ENCODE peak calls at places on chromosomes 5 and 9, in eight cellular contexts. One of them, this sample, is unnamed.

GRCh38 chr5:14142202-14142855 is 813 bp upstream of the TRIO start:
- DNase-seq in A549: no peak
- DNase-seq in HCT116: no peak
- DNase-seq in mesothelial cell of epicardium: no peak
- DNase-seq in neural crest cell: peak; percentile 13
- DNase-seq in lower lobe of right lung: no peak
- DNase-seq in GM13976: no peak
- DNase-seq in GM13977: no peak
- DNase-seq in this sample: no peak

GRCh38 chr5:10875201-10875768 is 114.3 kb upstream of the DAP start:
- DNase-seq in A549: no peak
- DNase-seq in HCT116: peak; percentile 33
- DNase-seq in mesothelial cell of epicardium: no peak
- DNase-seq in neural crest cell: no peak
- DNase-seq in lower lobe of right lung: no peak
- DNase-seq in GM13976: no peak
- DNase-seq in GM13977: no peak
- DNase-seq in this sample: no peak

GRCh38 chr5:34686762-34687268 is 30.7 kb downstream of the RAI14 start:
- DNase-seq in A549: peak; percentile 71
- DNase-seq in HCT116: peak; percentile 94
- DNase-seq in mesothelial cell of epicardium: peak; percentile 24
- DNase-seq in neural crest cell: no peak
- DNase-seq in lower lobe of right lung: peak; percentile 76
- DNase-seq in GM13976: no peak
- DNase-seq in GM13977: no peak
- DNase-seq in this sample: no peak

GRCh38 chr9:95785209-95785608 is 90.3 kb upstream of the ERCC6L2 start:
- DNase-seq in A549: no peak
- DNase-seq in HCT116: no peak
- DNase-seq in mesothelial cell of epicardium: no peak
- DNase-seq in neural crest cell: no peak
- DNase-seq in lower lobe of right lung: no peak
- DNase-seq in GM13976: no peak
- DNase-seq in GM13977: no peak
- DNase-seq in this sample: no peak

GRCh38 chr5:133246053-133246370 is 194.2 kb downstream of the HSPA4 start:
- DNase-seq in A549: no peak
- DNase-seq in HCT116: no peak
- DNase-seq in mesothelial cell of epicardium: no peak
- DNase-seq in neural crest cell: no peak
- DNase-seq in lower lobe of right lung: peak; percentile 25
- DNase-seq in GM13976: no peak
- DNase-seq in GM13977: no peak
- DNase-seq in this sample: no peak

GRCh38 chr5:2852446-2852845 is 101.0 kb upstream of the IRX2 start:
- DNase-seq in A549: no peak
- DNase-seq in HCT116: no peak
- DNase-seq in mesothelial cell of epicardium: no peak
- DNase-seq in neural crest cell: no peak
- DNase-seq in lower lobe of right lung: no peak
- DNase-seq in GM13976: no peak
- DNase-seq in GM13977: no peak
- DNase-seq in this sample: no peak

GRCh38 chr9:7033611-7034010 is 275.8 kb downstream of the KDM4C start:
- DNase-seq in A549: no peak
- DNase-seq in HCT116: no peak
- DNase-seq in mesothelial cell of epicardium: no peak
- DNase-seq in neural crest cell: no peak
- DNase-seq in lower lobe of right lung: no peak
- DNase-seq in GM13976: no peak
- DNase-seq in GM13977: no peak
- DNase-seq in this sample: no peak

GRCh38 chr5:157994271-157994691 is 135.3 kb upstream of the CLINT1 start:
- DNase-seq in A549: no peak
- DNase-seq in HCT116: no peak
- DNase-seq in mesothelial cell of epicardium: no peak
- DNase-seq in neural crest cell: no peak
- DNase-seq in lower lobe of right lung: no peak
- DNase-seq in GM13976: no peak
- DNase-seq in GM13977: no peak
- DNase-seq in this sample: no peak

GRCh38 chr9:109113239-109113638 is 6.5 kb downstream of the TMEM245 start:
- DNase-seq in A549: no peak
- DNase-seq in HCT116: no peak
- DNase-seq in mesothelial cell of epicardium: no peak
- DNase-seq in neural crest cell: no peak
- DNase-seq in lower lobe of right lung: no peak
- DNase-seq in GM13976: no peak
- DNase-seq in GM13977: no peak
- DNase-seq in this sample: no peak

GRCh38 chr5:37951946-37952721 is 112.3 kb upstream of the GDNF start:
- DNase-seq in A549: no peak
- DNase-seq in HCT116: no peak
- DNase-seq in mesothelial cell of epicardium: no peak
- DNase-seq in neural crest cell: no peak
- DNase-seq in lower lobe of right lung: no peak
- DNase-seq in GM13976: no peak
- DNase-seq in GM13977: no peak
- DNase-seq in this sample: no peak

GRCh38 chr5:116939641-116940040 is 365.0 kb upstream of the SEMA6A start:
- DNase-seq in A549: no peak
- DNase-seq in HCT116: no peak
- DNase-seq in mesothelial cell of epicardium: no peak
- DNase-seq in neural crest cell: no peak
- DNase-seq in lower lobe of right lung: no peak
- DNase-seq in GM13976: no peak
- DNase-seq in GM13977: no peak
- DNase-seq in this sample: no peak

GRCh38 chr5:124841829-124842712 is 95.6 kb upstream of the ZNF608 start:
- DNase-seq in A549: no peak
- DNase-seq in HCT116: no peak
- DNase-seq in mesothelial cell of epicardium: no peak
- DNase-seq in neural crest cell: no peak
- DNase-seq in lower lobe of right lung: no peak
- DNase-seq in GM13976: no peak
- DNase-seq in GM13977: no peak
- DNase-seq in this sample: no peak

DNA sequence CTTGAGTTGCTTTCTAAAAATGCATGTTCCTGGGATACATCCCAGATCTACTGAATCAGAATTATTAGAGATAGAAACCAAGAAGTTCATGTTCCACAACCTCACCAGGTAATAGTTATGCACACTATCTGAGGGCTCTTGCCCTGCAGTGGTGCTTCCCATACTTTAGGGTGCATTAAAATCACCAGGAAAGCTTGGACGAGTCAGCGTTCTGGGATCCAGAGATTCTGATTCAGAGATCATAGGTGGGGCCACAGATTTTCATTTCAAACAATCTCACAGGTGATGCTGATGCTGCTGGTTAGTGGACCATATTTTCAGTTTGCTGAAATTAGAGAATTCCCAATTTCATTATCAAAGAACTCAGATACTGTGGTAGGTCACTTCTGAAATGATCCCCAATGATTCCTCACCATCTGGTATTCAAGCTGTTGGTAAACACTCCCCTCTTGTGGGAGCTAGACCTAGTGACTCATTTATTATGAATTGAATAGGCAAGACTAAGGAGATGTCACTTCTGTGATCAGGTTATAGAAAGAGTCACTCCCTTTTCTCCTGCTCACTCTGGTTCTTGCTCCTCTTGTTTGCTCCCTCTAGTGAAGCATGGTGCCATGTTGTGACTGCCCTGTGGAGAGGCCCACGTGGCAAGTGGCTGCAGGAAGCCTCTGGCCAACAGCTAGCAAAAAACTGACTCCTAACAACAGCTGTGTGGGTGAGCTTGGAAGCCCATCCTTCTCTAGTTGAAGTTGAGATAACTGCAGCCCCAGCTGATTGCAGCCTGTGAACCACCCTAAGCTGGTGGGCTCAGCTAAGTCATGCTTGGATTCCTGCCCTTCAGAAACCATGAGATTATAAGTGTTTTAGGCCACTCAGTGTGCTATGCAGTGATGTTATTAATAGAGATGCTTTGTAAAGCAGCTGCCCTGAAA is 59.8 kb downstream of the SH3TC2 start:
- DNase-seq in A549: no peak
- DNase-seq in HCT116: no peak
- DNase-seq in mesothelial cell of epicardium: no peak
- DNase-seq in neural crest cell: no peak
- DNase-seq in lower lobe of right lung: no peak
- DNase-seq in GM13976: no peak
- DNase-seq in GM13977: no peak
- DNase-seq in this sample: no peak
- TF ChIP-seq CTCF in A549: peak; percentile 14
- TF ChIP-seq CTCF in HCT116: peak; percentile 18
- TF ChIP-seq CTCF in mesothelial cell of epicardium: no peak
- TF ChIP-seq CTCF in neural crest cell: no peak
- TF ChIP-seq CTCF in lower lobe of right lung: no peak
- TF ChIP-seq CTCF in GM13976: no peak
- TF ChIP-seq CTCF in GM13977: no peak
- TF ChIP-seq CTCF in this sample: no peak

DNA sequence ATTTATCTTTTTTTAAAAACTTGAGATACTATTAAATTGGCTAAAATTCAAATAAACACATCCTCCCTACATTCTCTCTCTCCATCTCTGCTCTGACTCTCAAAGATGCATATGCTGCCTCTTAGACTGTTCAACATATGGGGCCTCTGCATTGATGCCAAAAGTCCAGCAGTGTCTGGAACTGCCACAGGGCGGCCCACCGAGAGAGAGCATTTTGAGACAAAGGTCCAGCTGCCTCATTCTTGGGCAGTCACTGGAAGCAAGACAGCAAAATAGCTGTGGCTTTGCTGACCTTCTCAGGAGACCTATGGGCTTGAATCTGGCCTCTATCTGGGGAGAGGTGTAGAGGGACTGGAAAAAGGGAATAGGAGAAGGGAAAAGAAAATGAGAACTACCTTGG is 12.9 kb upstream of the TSSK1B start:
- DNase-seq in A549: peak; percentile 19
- DNase-seq in HCT116: no peak
- DNase-seq in mesothelial cell of epicardium: no peak
- DNase-seq in neural crest cell: peak; percentile 41
- DNase-seq in lower lobe of right lung: no peak
- DNase-seq in GM13976: no peak
- DNase-seq in GM13977: no peak
- DNase-seq in this sample: no peak
- TF ChIP-seq CTCF in A549: no peak
- TF ChIP-seq CTCF in HCT116: no peak
- TF ChIP-seq CTCF in mesothelial cell of epicardium: no peak
- TF ChIP-seq CTCF in neural crest cell: no peak
- TF ChIP-seq CTCF in lower lobe of right lung: no peak
- TF ChIP-seq CTCF in GM13976: no peak
- TF ChIP-seq CTCF in GM13977: no peak
- TF ChIP-seq CTCF in this sample: no peak

DNA sequence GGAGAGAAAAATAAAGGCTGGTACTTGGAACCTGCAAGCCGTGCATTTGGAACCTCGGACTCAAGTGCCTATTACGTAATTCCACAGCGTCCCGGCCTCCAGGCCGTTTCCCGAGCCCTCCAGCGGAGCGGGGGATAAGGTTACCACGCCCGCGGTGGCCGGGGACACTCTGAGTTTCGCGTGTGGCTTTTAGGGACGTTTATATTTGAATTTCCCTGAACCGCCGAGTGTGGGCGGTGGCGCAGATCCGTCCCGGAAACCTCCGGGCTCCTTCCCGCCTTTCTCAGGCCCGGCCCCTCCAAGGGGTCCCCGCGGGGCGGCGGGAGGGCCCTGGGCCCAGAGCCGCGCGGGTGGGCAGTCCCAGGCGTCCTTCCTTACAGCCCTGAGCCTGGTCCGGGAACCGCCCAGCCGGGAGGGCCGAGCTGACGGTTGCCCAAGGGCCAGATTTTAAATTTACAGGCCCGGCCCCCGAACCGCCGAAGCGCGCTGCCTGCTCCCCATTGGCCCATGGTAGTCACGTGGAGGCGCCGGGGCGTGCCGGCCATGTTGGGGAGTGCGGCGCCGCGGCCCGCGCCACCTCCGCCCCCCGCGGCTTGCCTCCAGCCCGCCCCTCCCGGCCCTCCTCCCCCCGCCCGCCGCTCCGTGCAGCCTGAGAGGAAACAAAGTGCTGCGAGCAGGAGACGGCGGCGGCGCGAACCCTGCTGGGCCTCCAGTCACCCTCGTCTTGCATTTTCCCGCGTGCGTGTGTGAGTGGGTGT is at the start of gene LMNB1:
- DNase-seq in A549: peak; percentile 81
- DNase-seq in HCT116: peak; percentile 93
- DNase-seq in mesothelial cell of epicardium: peak; percentile 87
- DNase-seq in neural crest cell: peak; percentile 93
- DNase-seq in lower lobe of right lung: peak; percentile 96
- DNase-seq in GM13976: peak; percentile 93
- DNase-seq in GM13977: peak; percentile 93
- DNase-seq in this sample: peak; percentile 96
- TF ChIP-seq CTCF in A549: no peak
- TF ChIP-seq CTCF in HCT116: no peak
- TF ChIP-seq CTCF in mesothelial cell of epicardium: no peak
- TF ChIP-seq CTCF in neural crest cell: no peak
- TF ChIP-seq CTCF in lower lobe of right lung: no peak
- TF ChIP-seq CTCF in GM13976: no peak
- TF ChIP-seq CTCF in GM13977: no peak
- TF ChIP-seq CTCF in this sample: no peak

GRCh38 chr9:79257215-79257614 is 314.6 kb upstream of the TLE4 start:
- DNase-seq in A549: no peak
- DNase-seq in HCT116: no peak
- DNase-seq in mesothelial cell of epicardium: peak; percentile 25
- DNase-seq in neural crest cell: peak; percentile 6
- DNase-seq in lower lobe of right lung: peak; percentile 46
- DNase-seq in GM13976: no peak
- DNase-seq in GM13977: no peak
- DNase-seq in this sample: no peak

GRCh38 chr9:79256691-79257213 is 315.0 kb upstream of the TLE4 start:
- DNase-seq in A549: no peak
- DNase-seq in HCT116: no peak
- DNase-seq in mesothelial cell of epicardium: no peak
- DNase-seq in neural crest cell: peak; percentile 29
- DNase-seq in lower lobe of right lung: no peak
- DNase-seq in GM13976: no peak
- DNase-seq in GM13977: no peak
- DNase-seq in this sample: no peak

GRCh38 chr9:79254900-79255651 is 316.7 kb upstream of the TLE4 start:
- DNase-seq in A549: no peak
- DNase-seq in HCT116: no peak
- DNase-seq in mesothelial cell of epicardium: no peak
- DNase-seq in neural crest cell: no peak
- DNase-seq in lower lobe of right lung: no peak
- DNase-seq in GM13976: no peak
- DNase-seq in GM13977: no peak
- DNase-seq in this sample: no peak

GRCh38 chr9:79257671-79258410 is 313.9 kb upstream of the TLE4 start:
- DNase-seq in A549: no peak
- DNase-seq in HCT116: no peak
- DNase-seq in mesothelial cell of epicardium: no peak
- DNase-seq in neural crest cell: peak; percentile 6
- DNase-seq in lower lobe of right lung: no peak
- DNase-seq in GM13976: no peak
- DNase-seq in GM13977: no peak
- DNase-seq in this sample: no peak

DNA sequence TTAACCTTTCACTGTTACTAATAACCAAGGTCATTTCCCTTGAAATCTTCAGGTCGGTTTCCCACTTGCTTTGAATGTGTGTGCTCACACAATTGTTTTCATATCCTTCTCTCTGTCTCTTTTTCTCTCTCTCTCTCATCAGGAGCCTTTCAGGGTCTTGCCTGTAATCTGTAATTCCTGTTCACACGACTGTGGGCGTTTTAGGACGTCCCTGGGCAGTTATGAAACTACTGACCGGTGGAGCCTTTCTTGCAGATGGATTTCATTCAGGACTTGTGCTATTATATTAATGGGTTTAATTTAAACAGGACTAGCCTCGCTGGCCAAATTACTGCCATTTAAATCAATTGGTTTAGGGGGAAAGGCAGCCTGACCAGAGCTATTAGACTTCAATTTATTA is 316.1 kb upstream of the TLE4 start:
- DNase-seq in A549: no peak
- DNase-seq in HCT116: no peak
- DNase-seq in mesothelial cell of epicardium: no peak
- DNase-seq in neural crest cell: no peak
- DNase-seq in lower lobe of right lung: no peak
- DNase-seq in GM13976: no peak
- DNase-seq in GM13977: no peak
- DNase-seq in this sample: no peak
- TF ChIP-seq CTCF in A549: no peak
- TF ChIP-seq CTCF in HCT116: no peak
- TF ChIP-seq CTCF in mesothelial cell of epicardium: no peak
- TF ChIP-seq CTCF in neural crest cell: no peak
- TF ChIP-seq CTCF in lower lobe of right lung: no peak
- TF ChIP-seq CTCF in GM13976: no peak
- TF ChIP-seq CTCF in GM13977: no peak
- TF ChIP-seq CTCF in this sample: no peak